ENCODE peak calls at places on chromosomes 13 and 19, in four cellular contexts. J is head of caudate nucleus, Z is RPMI7951, L is NCI-H1105. P is an unnamed sample.

GRCh38 chr19:16309653-16310052 is 15.0 kb upstream of the KLF2 start:
- DNase-seq in J (no peak), L (no peak), Z (no peak), P (no peak)

GRCh38 chr13:45496942-45497341 is 32.2 kb downstream of the COG3 start:
- DNase-seq in J (no peak), L (no peak), Z (peak; percentile 35), P (no peak)

GRCh38 chr13:35127466-35127865 is 185.4 kb downstream of the NBEA start:
- DNase-seq in L (no peak), J (no peak), Z (no peak), P (no peak)

GRCh38 chr19:15038304-15038703 is 11.0 kb upstream of the CASP14 start:
- DNase-seq in L (no peak), J (no peak), Z (peak; percentile 63), P (peak; percentile 1)

GRCh38 chr19:13526552-13526951 is 20.3 kb upstream of the CACNA1A start:
- DNase-seq in Z (peak; percentile 32), L (no peak), J (no peak), P (no peak)

GRCh38 chr13:20558982-20559381 is 8.0 kb upstream of the IFT88 start:
- DNase-seq in J (no peak), Z (no peak), L (no peak), P (no peak)

GRCh38 chr13:77429320-77430142 is 102.6 kb upstream of the MYCBP2 start:
- DNase-seq in J (no peak), L (no peak), Z (peak; percentile 1), P (peak; percentile 11)

GRCh38 chr13:26497991-26498423 is 59.5 kb upstream of the WASF3 start:
- DNase-seq in J (no peak), L (no peak), Z (no peak), P (no peak)

GRCh38 chr13:44032801-44033200 is 153.1 kb downstream of the LACC1 start:
- DNase-seq in Z (no peak), L (no peak), J (no peak), P (no peak)

GRCh38 chr19:35843676-35844481 is 8.4 kb downstream of the NPHS1 start:
- DNase-seq in Z (peak; percentile 36), L (no peak), J (no peak), P (no peak)

GRCh38 chr19:37992761-37993160 is 85.8 kb downstream of the SIPA1L3 start:
- DNase-seq in L (no peak), J (no peak), Z (no peak), P (no peak)

GRCh38 chr13:85825454-85825853 is 26.2 kb upstream of the SLITRK6 start:
- DNase-seq in J (no peak), L (no peak), Z (peak; percentile 8), P (no peak)

GRCh38 chr19:37329686-37330085 is 41.2 kb upstream of the ZNF527 start:
- DNase-seq in J (no peak), L (no peak), Z (peak; percentile 22), P (no peak)

GRCh38 chr19:18895038-18895827 is 725 bp downstream of the CERS1 start:
- DNase-seq in Z (peak; percentile 37), J (peak; percentile 66), L (peak; percentile 10), P (peak; percentile 48)

GRCh38 chr13:69287050-69287698 is 820.5 kb upstream of the ATXN8OS start:
- DNase-seq in J (no peak), L (no peak), Z (no peak), P (no peak)

GRCh38 chr19:46022431-46023310 is at the start of gene PGLYRP1:
- DNase-seq in L (no peak), J (no peak), Z (no peak), P (no peak)

GRCh38 chr13:32791545-32792172 is 205.4 kb downstream of the PDS5B start:
- DNase-seq in L (no peak), J (no peak), Z (no peak), P (no peak)

GRCh38 chr13:49935171-49936084 is 712 bp downstream of the SPRYD7 start:
- DNase-seq in Z (peak; percentile 77), L (no peak), J (peak; percentile 53), P (no peak)